ENCODE peak calls at places on chromosomes 13 and 19, in four cellular contexts. L is NCI-H748 treated with DMSO at 0.1 percent for 48 hours, S is HCEC 1CT, F is cardiac muscle cell. W is an unnamed sample.

GRCh38 chr13:26477681-26478080 is 79.8 kb upstream of the WASF3 start:
- DNase-seq in L (no peak), S (no peak), F (no peak), W (no peak)

GRCh38 chr19:48645652-48646191 is at the start of gene CA11:
- DNase-seq in L (peak; percentile 70), S (no peak), F (peak; percentile 41), W (no peak)

GRCh38 chr13:22114630-22115311 is 443.9 kb downstream of the FGF9 start:
- DNase-seq in L (no peak), S (no peak), F (peak; percentile 0), W (no peak)

GRCh38 chr19:19324059-19324755 is 3.6 kb downstream of the MAU2 start:
- DNase-seq in L (no peak), S (no peak), F (no peak), W (no peak)

GRCh38 chr19:43570174-43570791 is 5.0 kb downstream of the XRCC1 start:
- DNase-seq in L (peak; percentile 66), S (no peak), F (no peak), W (no peak)

GRCh38 chr13:79989251-79989661 is 351.7 kb downstream of the SPRY2 start:
- DNase-seq in L (no peak), S (peak; percentile 50), F (no peak), W (no peak)

GRCh38 chr19:42032428-42032827 is 37.6 kb downstream of the GRIK5 start:
- DNase-seq in L (peak; percentile 98), S (no peak), F (peak; percentile 33), W (no peak)

GRCh38 chr19:39398297-39398864 is 7.2 kb downstream of the MED29 start:
- DNase-seq in L (no peak), S (peak; percentile 88), F (peak; percentile 75), W (no peak)

GRCh38 chr19:2524840-2525723 is 49.2 kb downstream of the GADD45B start:
- DNase-seq in L (no peak), S (peak; percentile 72), F (peak; percentile 40), W (peak; percentile 47)

GRCh38 chr13:26475176-26476110 is 82.0 kb upstream of the WASF3 start:
- DNase-seq in L (no peak), S (no peak), F (no peak), W (no peak)

GRCh38 chr19:43474986-43475705 is 9.7 kb upstream of the LYPD3 start:
- DNase-seq in L (peak; percentile 91), S (peak; percentile 91), F (peak; percentile 95), W (peak; percentile 93)

GRCh38 chr13:93746589-93746988 is 520.0 kb downstream of the GPC6 start:
- DNase-seq in L (no peak), S (no peak), F (no peak), W (no peak)

GRCh38 chr19:14400913-14401312 is 18.2 kb downstream of the DDX39A start:
- DNase-seq in L (no peak), S (no peak), F (no peak), W (no peak)

GRCh38 chr13:54194233-54195024 is 1165.8 kb downstream of the OLFM4 start:
- DNase-seq in L (no peak), S (no peak), F (no peak), W (no peak)

GRCh38 chr19:45346449-45346848 is 5.9 kb downstream of the KLC3 start:
- DNase-seq in L (no peak), S (no peak), F (peak; percentile 30), W (no peak)

GRCh38 chr13:60612593-60612992 is 215.6 kb downstream of the TDRD3 start:
- DNase-seq in L (no peak), S (no peak), F (no peak), W (no peak)

GRCh38 chr19:5339950-5340636 is 519 bp downstream of the PTPRS start:
- DNase-seq in L (no peak), S (no peak), F (peak; percentile 28), W (no peak)

GRCh38 chr19:16022251-16022650 is 54.0 kb upstream of the TPM4 start:
- DNase-seq in L (no peak), S (no peak), F (no peak), W (no peak)

GRCh38 chr13:98632971-98633370 is 56.1 kb upstream of the STK24 start:
- DNase-seq in L (no peak), S (no peak), F (peak; percentile 22), W (no peak)

GRCh38 chr13:18948664-18949488 is 232.7 kb downstream of the TUBA3C start:
- DNase-seq in L (no peak), S (no peak), F (no peak), W (no peak)

GRCh38 chr19:15875075-15875474 is 22.8 kb downstream of the CYP4F2 start:
- DNase-seq in L (no peak), S (no peak), F (no peak), W (no peak)

GRCh38 chr13:51277943-51278342 is 55.7 kb downstream of the FAM124A start:
- DNase-seq in L (no peak), S (no peak), F (no peak), W (no peak)

GRCh38 chr19:10271543-10272086 is 695 bp downstream of the ICAM1 start:
- DNase-seq in L (no peak), S (no peak), F (peak; percentile 51), W (no peak)

GRCh38 chr19:18364826-18365528 is 21.0 kb upstream of the GDF15 start:
- DNase-seq in L (peak; percentile 30), S (peak; percentile 96), F (peak; percentile 100), W (peak; percentile 98)

GRCh38 chr13:114264886-114265611 is 16.4 kb upstream of the UPF3A start:
- DNase-seq in L (no peak), S (peak; percentile 42), F (no peak), W (no peak)

GRCh38 chr13:75725784-75726183 is 89.7 kb downstream of the LMO7 start:
- DNase-seq in L (no peak), S (no peak), F (no peak), W (no peak)

GRCh38 chr13:43021926-43022670 is 1.3 kb upstream of the DNAJC15 start:
- DNase-seq in L (no peak), S (no peak), F (peak; percentile 89), W (no peak)

GRCh38 chr13:99275093-99275469 is 16.9 kb upstream of the GPR18 start:
- DNase-seq in L (no peak), S (peak; percentile 48), F (peak; percentile 50), W (no peak)

GRCh38 chr19:52034051-52034728 is 6.0 kb upstream of the ZNF614 start:
- DNase-seq in L (no peak), S (no peak), F (peak; percentile 3), W (no peak)

GRCh38 chr13:76632388-76633044 is 253.7 kb downstream of the KCTD12 start:
- DNase-seq in L (no peak), S (no peak), F (peak; percentile 10), W (peak; percentile 19)

GRCh38 chr13:110555601-110556223 is 5.8 kb downstream of the RAB20 start:
- DNase-seq in L (no peak), S (no peak), F (no peak), W (no peak)

GRCh38 chr19:4318460-4318859 is 14.1 kb downstream of the FSD1 start:
- DNase-seq in L (no peak), S (no peak), F (no peak), W (no peak)

GRCh38 chr19:13995017-13995728 is 10.9 kb downstream of the RFX1 start:
- DNase-seq in L (no peak), S (no peak), F (peak; percentile 27), W (peak; percentile 49)

GRCh38 chr19:45161715-45162463 is 1.1 kb upstream of the NKPD1 start:
- DNase-seq in L (no peak), S (no peak), F (peak; percentile 56), W (no peak)

GRCh38 chr19:10122066-10122465 is 2.4 kb upstream of the EIF3G start:
- DNase-seq in L (no peak), S (peak; percentile 75), F (peak; percentile 54), W (peak; percentile 49)

GRCh38 chr19:5341981-5342380 is 1.4 kb upstream of the PTPRS start:
- DNase-seq in L (no peak), S (no peak), F (no peak), W (no peak)

GRCh38 chr19:8196271-8196908 is 12.8 kb upstream of the CERS4 start:
- DNase-seq in L (no peak), S (no peak), F (no peak), W (no peak)

GRCh38 chr19:990746-991145 is 6.6 kb downstream of the WDR18 start:
- DNase-seq in L (no peak), S (no peak), F (no peak), W (no peak)

GRCh38 chr19:18340237-18340989 is at the start of gene PGPEP1:
- DNase-seq in L (no peak), S (peak; percentile 33), F (peak; percentile 71), W (peak; percentile 68)